ENCODE peak calls at places on chromosomes 4 and X, in five cellular contexts. P is stimulated activated CD4-positive, alpha-beta T cell treated with anti-CD3 and anti-CD28 coated beads, Interleukin-1b, Interleukin-23, amount 100 ng/mL, for 24 hours; U is GOT3; T is LHCN-M2; F is COR-L47. I is an unnamed sample.

GRCh38 chrX:136954930-136955329 is 74.4 kb upstream of the RBMX start:
- DNase-seq in P (no peak), U (no peak), T (peak), F (peak), I (peak)

GRCh38 chr4:154944996-154945395 is 163.9 kb downstream of the RBM46 start:
- DNase-seq in P (no peak), U (no peak), T (no peak), F (no peak), I (peak)

GRCh38 chr4:174674305-174674840 is 152.1 kb upstream of the HPGD start:
- DNase-seq in P (no peak), U (no peak), T (no peak), F (no peak), I (no peak)

GRCh38 chrX:138886769-138887168 is 175.3 kb upstream of the FGF13 start:
- DNase-seq in P (no peak), U (no peak), T (peak), F (peak), I (peak)

GRCh38 chr4:145326491-145326890 is 146.1 kb upstream of the OTUD4 start:
- DNase-seq in P (no peak), U (no peak), T (no peak), F (no peak), I (no peak)

GRCh38 chr4:1813915-1814314 is 20.8 kb downstream of the FGFR3 start:
- DNase-seq in P (no peak), U (no peak), T (no peak), F (no peak), I (no peak)

GRCh38 chr4:17584502-17585213 is 7.7 kb downstream of the LAP3 start:
- DNase-seq in P (no peak), U (no peak), T (no peak), F (no peak), I (no peak)

GRCh38 chr4:26522478-26522877 is 32.2 kb upstream of the CCKAR start:
- DNase-seq in P (no peak), U (no peak), T (peak), F (no peak), I (peak)

GRCh38 chr4:172009461-172009860 is 196.3 kb downstream of the GALNTL6 start:
- DNase-seq in P (no peak), U (no peak), T (peak), F (no peak), I (no peak)

GRCh38 chr4:137124278-137124932 is 407.9 kb downstream of the PCDH18 start:
- DNase-seq in P (no peak), U (no peak), T (peak), F (peak), I (peak)

GRCh38 chr4:95045429-95045828 is 287.7 kb downstream of the BMPR1B start:
- DNase-seq in P (no peak), U (no peak), T (no peak), F (no peak), I (peak)

GRCh38 chr4:184757810-184758209 is 23.9 kb upstream of the CENPU start:
- DNase-seq in P (no peak), U (no peak), T (peak), F (no peak), I (no peak)

GRCh38 chrX:47143894-47144625 is 442 bp downstream of the NDUFB11 start:
- DNase-seq in P (no peak), U (no peak), T (peak), F (peak), I (no peak)

GRCh38 chr4:8865681-8866310 is 5.8 kb downstream of the HMX1 start:
- DNase-seq in P (no peak), U (no peak), T (no peak), F (no peak), I (no peak)

GRCh38 chrX:63350551-63350950 is 581 bp downstream of the SPIN4 start:
- DNase-seq in P (no peak), U (no peak), T (peak), F (no peak), I (peak)

GRCh38 chr4:67988986-67989385 is 25.7 kb upstream of the TMPRSS11A start:
- DNase-seq in P (no peak), U (no peak), T (no peak), F (no peak), I (peak)

GRCh38 chr4:46856347-46856746 is 52.7 kb downstream of the COX7B2 start:
- DNase-seq in P (no peak), U (no peak), T (no peak), F (no peak), I (no peak)

GRCh38 chr4:40193018-40193571 is 3.7 kb upstream of the RHOH start:
- DNase-seq in P (no peak), U (no peak), T (no peak), F (no peak), I (no peak)

GRCh38 chrX:23937100-23937499 is 29.3 kb downstream of the CXorf58 start:
- DNase-seq in P (no peak), U (no peak), T (peak), F (no peak), I (no peak)

GRCh38 chr4:134024251-134024650 is 177.3 kb downstream of the PABPC4L start:
- DNase-seq in P (no peak), U (no peak), T (peak), F (peak), I (no peak)

GRCh38 chr4:2069161-2069971 is 10.2 kb downstream of the NAT8L start:
- DNase-seq in P (no peak), U (no peak), T (no peak), F (no peak), I (no peak)

GRCh38 chr4:153217440-153217839 is 13.2 kb downstream of the TRIM2 start:
- DNase-seq in P (no peak), U (no peak), T (peak), F (no peak), I (peak)

GRCh38 chrX:2547746-2548145 is 47.0 kb upstream of the DHRSX start:
- DNase-seq in P (no peak), U (no peak), T (no peak), F (no peak), I (no peak)

GRCh38 chr4:142112451-142112850 is 476.1 kb downstream of the IL15 start:
- DNase-seq in P (no peak), U (no peak), T (peak), F (no peak), I (no peak)

GRCh38 chr4:139528377-139529005 is 27.5 kb downstream of the SETD7 start:
- DNase-seq in P (no peak), U (peak), T (peak), F (no peak), I (peak)

GRCh38 chrX:74458738-74459137 is 37.4 kb downstream of the SLC16A2 start:
- DNase-seq in P (no peak), U (no peak), T (peak), F (no peak), I (peak)

GRCh38 chrX:31199770-31200114 is 127.9 kb upstream of the FTHL17 start:
- DNase-seq in P (no peak), U (no peak), T (no peak), F (no peak), I (no peak)

GRCh38 chr4:164606478-164606877 is 147.5 kb upstream of the SMIM31 start:
- DNase-seq in P (no peak), U (no peak), T (no peak), F (no peak), I (no peak)

GRCh38 chr4:183257808-183258207 is 62.3 kb downstream of the CLDN22 start:
- DNase-seq in P (no peak), U (no peak), T (no peak), F (no peak), I (no peak)

GRCh38 chrX:24528605-24529004 is 63.5 kb downstream of the PDK3 start:
- DNase-seq in P (no peak), U (no peak), T (no peak), F (peak), I (no peak)

GRCh38 chr4:155530290-155530689 is 136.4 kb upstream of the GUCY1A1 start:
- DNase-seq in P (no peak), U (no peak), T (no peak), F (peak), I (peak)

GRCh38 chr4:16195209-16195608 is 31.1 kb downstream of the TAPT1 start:
- DNase-seq in P (no peak), U (no peak), T (no peak), F (no peak), I (no peak)

GRCh38 chrX:16215660-16216059 is 48.4 kb downstream of the MAGEB17 start:
- DNase-seq in P (no peak), U (no peak), T (no peak), F (no peak), I (no peak)

GRCh38 chr4:14532436-14532835 is 469.8 kb upstream of the CPEB2 start:
- DNase-seq in P (no peak), U (no peak), T (peak), F (no peak), I (no peak)

GRCh38 chr4:41967392-41967791 is 14.2 kb upstream of the DCAF4L1 start:
- DNase-seq in P (no peak), U (no peak), T (no peak), F (no peak), I (no peak)

GRCh38 chr4:71487324-71487677 is 148.5 kb downstream of the SLC4A4 start:
- DNase-seq in P (no peak), U (no peak), T (peak), F (no peak), I (no peak)

GRCh38 chrX:132614297-132614696 is 125.5 kb upstream of the MBNL3 start:
- DNase-seq in P (no peak), U (no peak), T (no peak), F (peak), I (no peak)

GRCh38 chr4:153495480-153496206 is 29.5 kb downstream of the TMEM131L start:
- DNase-seq in P (no peak), U (no peak), T (no peak), F (no peak), I (peak)

GRCh38 chr4:181819951-181820350 is 423.3 kb upstream of the TENM3 start:
- DNase-seq in P (no peak), U (no peak), T (peak), F (peak), I (no peak)